ENCODE peak calls at places on chromosomes 11 and 22, in five cellular contexts. One of them, this sample, is unnamed.

GRCh38 chr11:78419327-78419726 is 1.7 kb upstream of the GAB2 start:
- ATAC-seq in HepG2: no peak
- ATAC-seq in A549: peak; percentile 24
- ATAC-seq in upper lobe of left lung: peak; percentile 9
- ATAC-seq in K562: no peak
- ATAC-seq in this sample: peak; percentile 52

GRCh38 chr11:5476184-5476819 is 12.2 kb upstream of the OR52D1 start:
- ATAC-seq in K562: peak; percentile 97
- ATAC-seq in upper lobe of left lung: no peak
- ATAC-seq in A549: peak; percentile 94
- ATAC-seq in HepG2: peak; percentile 77
- ATAC-seq in this sample: no peak

GRCh38 chr11:79237676-79238075 is 203.2 kb downstream of the TENM4 start:
- ATAC-seq in A549: no peak
- ATAC-seq in HepG2: no peak
- ATAC-seq in upper lobe of left lung: no peak
- ATAC-seq in K562: no peak
- ATAC-seq in this sample: peak; percentile 57

GRCh38 chr22:26648011-26648497 is 9.3 kb upstream of the MIAT start:
- ATAC-seq in HepG2: no peak
- ATAC-seq in A549: no peak
- ATAC-seq in K562: no peak
- ATAC-seq in upper lobe of left lung: no peak
- ATAC-seq in this sample: no peak

GRCh38 chr11:77401486-77402217 is 72.2 kb downstream of the PAK1 start:
- ATAC-seq in upper lobe of left lung: no peak
- ATAC-seq in A549: no peak
- ATAC-seq in HepG2: no peak
- ATAC-seq in K562: no peak
- ATAC-seq in this sample: no peak

GRCh38 chr11:73645972-73646631 is at the start of gene PLEKHB1:
- ATAC-seq in A549: no peak
- ATAC-seq in HepG2: no peak
- ATAC-seq in K562: peak; percentile 22
- ATAC-seq in upper lobe of left lung: no peak
- ATAC-seq in this sample: no peak

GRCh38 chr11:114296190-114296978 is at the start of gene NNMT:
- ATAC-seq in A549: peak; percentile 67
- ATAC-seq in K562: peak; percentile 37
- ATAC-seq in HepG2: peak; percentile 44
- ATAC-seq in upper lobe of left lung: peak; percentile 86
- ATAC-seq in this sample: peak; percentile 78

GRCh38 chr22:45221201-45221600 is 19.5 kb downstream of the KIAA0930 start:
- ATAC-seq in A549: no peak
- ATAC-seq in K562: no peak
- ATAC-seq in upper lobe of left lung: no peak
- ATAC-seq in HepG2: no peak
- ATAC-seq in this sample: no peak

GRCh38 chr11:34583818-34584217 is 37.1 kb upstream of the EHF start:
- ATAC-seq in A549: no peak
- ATAC-seq in upper lobe of left lung: no peak
- ATAC-seq in HepG2: no peak
- ATAC-seq in K562: no peak
- ATAC-seq in this sample: no peak

GRCh38 chr22:18060646-18061620 is 16.9 kb upstream of the PEX26 start:
- ATAC-seq in upper lobe of left lung: no peak
- ATAC-seq in A549: peak; percentile 83
- ATAC-seq in HepG2: peak; percentile 84
- ATAC-seq in K562: no peak
- ATAC-seq in this sample: no peak

GRCh38 chr11:105109855-105110750 is 29.5 kb downstream of the CARD18 start:
- ATAC-seq in K562: no peak
- ATAC-seq in A549: no peak
- ATAC-seq in upper lobe of left lung: no peak
- ATAC-seq in HepG2: no peak
- ATAC-seq in this sample: no peak

GRCh38 chr11:68976095-68976494 is 4.7 kb downstream of the MRGPRD start:
- ATAC-seq in HepG2: no peak
- ATAC-seq in upper lobe of left lung: no peak
- ATAC-seq in A549: no peak
- ATAC-seq in K562: no peak
- ATAC-seq in this sample: no peak

GRCh38 chr22:50506611-50507420 is 686 bp downstream of the LMF2 start:
- ATAC-seq in upper lobe of left lung: peak; percentile 2
- ATAC-seq in HepG2: peak; percentile 66
- ATAC-seq in A549: peak; percentile 55
- ATAC-seq in K562: peak; percentile 36
- ATAC-seq in this sample: no peak

GRCh38 chr11:129410561-129410960 is 34.9 kb downstream of the BARX2 start:
- ATAC-seq in K562: no peak
- ATAC-seq in A549: no peak
- ATAC-seq in upper lobe of left lung: no peak
- ATAC-seq in HepG2: peak; percentile 60
- ATAC-seq in this sample: no peak

GRCh38 chr22:27124336-27125023 is 467.1 kb downstream of the MIAT start:
- ATAC-seq in A549: no peak
- ATAC-seq in K562: no peak
- ATAC-seq in HepG2: no peak
- ATAC-seq in upper lobe of left lung: peak; percentile 43
- ATAC-seq in this sample: peak; percentile 84

GRCh38 chr11:4491878-4492606 is 9.6 kb downstream of the OR52K1 start:
- ATAC-seq in A549: no peak
- ATAC-seq in K562: no peak
- ATAC-seq in HepG2: no peak
- ATAC-seq in upper lobe of left lung: no peak
- ATAC-seq in this sample: no peak

GRCh38 chr11:118109231-118109630 is 22.5 kb upstream of the SMIM35 start:
- ATAC-seq in HepG2: no peak
- ATAC-seq in K562: no peak
- ATAC-seq in A549: no peak
- ATAC-seq in upper lobe of left lung: no peak
- ATAC-seq in this sample: peak; percentile 64

GRCh38 chr11:123176785-123177184 is 18.3 kb downstream of the CLMP start:
- ATAC-seq in HepG2: no peak
- ATAC-seq in upper lobe of left lung: no peak
- ATAC-seq in A549: no peak
- ATAC-seq in K562: no peak
- ATAC-seq in this sample: no peak

GRCh38 chr11:119599864-119600593 is 129.0 kb downstream of the NECTIN1 start:
- ATAC-seq in A549: no peak
- ATAC-seq in HepG2: no peak
- ATAC-seq in K562: no peak
- ATAC-seq in upper lobe of left lung: no peak
- ATAC-seq in this sample: no peak

GRCh38 chr11:61004037-61004641 is 32.7 kb downstream of the CD6 start:
- ATAC-seq in K562: no peak
- ATAC-seq in A549: no peak
- ATAC-seq in upper lobe of left lung: no peak
- ATAC-seq in HepG2: no peak
- ATAC-seq in this sample: no peak

GRCh38 chr11:75626692-75627536 is 41.9 kb downstream of the MAP6 start:
- ATAC-seq in HepG2: no peak
- ATAC-seq in A549: no peak
- ATAC-seq in upper lobe of left lung: no peak
- ATAC-seq in K562: no peak
- ATAC-seq in this sample: no peak

GRCh38 chr11:68542617-68543016 is 82.1 kb downstream of the PPP6R3 start:
- ATAC-seq in A549: peak; percentile 37
- ATAC-seq in HepG2: no peak
- ATAC-seq in upper lobe of left lung: peak; percentile 60
- ATAC-seq in K562: no peak
- ATAC-seq in this sample: peak; percentile 92

GRCh38 chr11:17428930-17429329 is 40.5 kb upstream of the KCNJ11 start:
- ATAC-seq in A549: no peak
- ATAC-seq in HepG2: no peak
- ATAC-seq in K562: no peak
- ATAC-seq in upper lobe of left lung: no peak
- ATAC-seq in this sample: no peak

GRCh38 chr11:93857413-93858185 is 7.2 kb upstream of the VSTM5 start:
- ATAC-seq in A549: no peak
- ATAC-seq in K562: no peak
- ATAC-seq in upper lobe of left lung: no peak
- ATAC-seq in HepG2: no peak
- ATAC-seq in this sample: no peak

GRCh38 chr22:19741053-19741452 is 17.7 kb downstream of the GP1BB start:
- ATAC-seq in K562: peak; percentile 1
- ATAC-seq in HepG2: no peak
- ATAC-seq in A549: no peak
- ATAC-seq in upper lobe of left lung: no peak
- ATAC-seq in this sample: no peak

DNA sequence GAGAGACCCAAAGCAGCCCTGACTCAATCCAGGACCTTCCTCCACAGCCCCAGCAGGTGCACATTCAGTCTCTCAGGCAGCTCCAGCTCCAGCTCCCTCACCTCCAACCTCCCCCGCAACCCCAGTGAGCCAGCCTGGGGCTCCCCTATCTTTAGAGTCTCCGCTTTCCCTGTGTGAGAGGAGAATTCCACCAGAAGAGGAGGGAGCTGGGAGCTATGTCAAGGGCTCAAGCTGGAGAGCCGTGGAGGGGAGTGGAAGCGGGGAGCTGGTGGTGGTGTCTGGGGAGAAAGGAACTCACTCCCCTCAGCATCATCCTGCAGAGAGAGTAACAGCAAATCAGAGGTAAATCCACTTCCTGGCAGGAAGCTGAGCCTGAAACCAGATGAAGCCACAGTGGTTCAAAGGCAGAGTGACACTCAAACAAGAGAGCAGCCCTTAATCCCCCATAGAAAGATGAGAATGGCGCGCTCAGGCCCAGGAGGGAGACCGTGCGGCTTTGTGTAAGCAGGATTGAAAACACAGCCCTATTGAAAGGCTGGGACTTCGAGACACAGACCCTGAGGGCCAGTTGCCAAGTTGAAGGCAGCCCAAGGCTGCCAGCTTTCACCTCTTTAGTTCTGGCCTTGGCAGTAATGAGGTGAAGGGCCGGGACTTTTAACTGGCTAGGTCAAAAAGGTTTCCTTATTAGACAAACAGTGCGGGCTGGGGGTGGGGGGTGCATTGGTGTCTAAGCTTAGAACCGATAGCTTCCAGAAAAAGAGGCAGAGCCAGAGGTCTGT is 21.4 kb upstream of the CDON start:
- ATAC-seq in K562: no peak
- ATAC-seq in HepG2: peak; percentile 48
- ATAC-seq in A549: no peak
- ATAC-seq in upper lobe of left lung: no peak
- ATAC-seq in this sample: no peak
- H3K4me1 ChIP-seq in K562: no peaks in the 10 kb centered on the region
- H3K4me1 ChIP-seq in HepG2: peaks cover 87% of the 10 kb centered on the region
- H3K4me1 ChIP-seq in A549: peaks cover 17% of the 10 kb centered on the region
- H3K4me1 ChIP-seq in upper lobe of left lung: no peaks in the 10 kb centered on the region
- H3K4me1 ChIP-seq in this sample: no peaks in the 10 kb centered on the region

DNA sequence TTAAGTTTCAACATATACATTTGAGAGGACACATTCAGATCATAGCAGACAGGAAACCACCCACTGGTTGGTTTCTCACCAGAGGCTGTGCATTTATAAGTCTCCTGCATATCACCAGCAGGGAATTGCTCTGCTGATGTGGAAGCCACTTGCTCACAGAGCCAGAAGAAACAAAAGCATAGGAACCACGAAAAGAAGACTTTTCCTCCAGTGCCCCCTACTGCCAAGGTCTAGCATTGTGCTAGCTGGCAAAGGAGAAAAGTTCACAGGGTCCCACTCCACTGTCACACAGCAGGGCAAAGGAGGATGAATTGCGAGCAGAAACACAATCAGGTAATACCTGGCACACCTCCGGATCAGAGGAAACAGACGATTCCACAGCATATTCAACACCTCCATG is 28.9 kb upstream of the ISX start:
- ATAC-seq in K562: peak; percentile 56
- ATAC-seq in A549: peak; percentile 51
- ATAC-seq in HepG2: peak; percentile 54
- ATAC-seq in upper lobe of left lung: no peak
- ATAC-seq in this sample: no peak
- TF ChIP-seq CTCF in K562: peak; percentile 42
- TF ChIP-seq CTCF in A549: peak; percentile 13
- TF ChIP-seq CTCF in HepG2: peak; percentile 45
- TF ChIP-seq CTCF in upper lobe of left lung: no peak
- TF ChIP-seq CTCF in this sample: no peak

DNA sequence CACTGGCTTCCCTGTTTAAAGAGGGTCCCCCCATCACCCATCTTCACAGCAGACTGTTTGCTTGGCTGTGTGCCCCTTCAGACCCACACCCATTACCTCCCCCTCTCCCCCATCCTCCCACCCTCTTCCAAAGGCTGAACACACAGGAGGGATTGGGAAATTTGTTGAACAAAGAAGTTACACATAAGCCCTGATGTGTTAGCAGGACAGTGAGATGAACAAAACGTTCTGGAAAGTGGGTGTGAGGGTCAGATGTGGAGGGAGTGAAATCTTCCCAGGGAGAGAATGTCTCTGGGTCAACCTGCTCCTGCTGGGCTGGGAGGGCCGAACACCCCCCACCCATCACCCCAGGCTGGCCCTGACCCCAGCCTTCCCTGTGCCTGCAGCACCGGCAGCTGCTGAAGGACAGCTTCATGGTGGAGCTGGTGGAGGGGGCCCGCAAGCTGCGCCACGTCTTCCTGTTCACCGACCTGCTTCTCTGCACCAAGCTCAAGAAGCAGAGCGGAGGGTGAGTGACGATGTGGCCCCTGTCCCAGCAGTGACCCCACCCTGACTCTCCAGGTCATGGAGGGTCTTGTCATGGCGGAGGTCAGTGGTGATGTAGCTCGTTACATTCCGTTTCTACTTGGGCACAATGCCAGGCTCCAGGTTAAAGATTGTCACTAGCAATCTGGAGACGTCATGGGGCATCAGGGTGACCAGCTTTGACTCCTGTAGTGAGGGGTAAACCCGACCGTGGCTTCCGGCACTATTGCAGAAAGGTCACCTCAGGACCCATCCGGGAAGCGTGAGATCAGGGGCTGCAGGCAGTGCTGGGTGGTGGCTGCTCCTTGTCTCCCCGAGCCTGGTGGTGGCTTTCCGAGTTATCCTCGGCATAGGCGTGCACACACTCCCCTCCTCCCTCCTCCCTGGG is 103.5 kb downstream of the BCR start:
- ATAC-seq in A549: no peak
- ATAC-seq in upper lobe of left lung: no peak
- ATAC-seq in HepG2: peak; percentile 66
- ATAC-seq in K562: no peak
- ATAC-seq in this sample: no peak
- TF ChIP-seq EP300 in A549: no peak
- TF ChIP-seq EP300 in upper lobe of left lung: no peak
- TF ChIP-seq EP300 in HepG2: no peak
- TF ChIP-seq EP300 in K562: no peak
- TF ChIP-seq EP300 in this sample: no peak

DNA sequence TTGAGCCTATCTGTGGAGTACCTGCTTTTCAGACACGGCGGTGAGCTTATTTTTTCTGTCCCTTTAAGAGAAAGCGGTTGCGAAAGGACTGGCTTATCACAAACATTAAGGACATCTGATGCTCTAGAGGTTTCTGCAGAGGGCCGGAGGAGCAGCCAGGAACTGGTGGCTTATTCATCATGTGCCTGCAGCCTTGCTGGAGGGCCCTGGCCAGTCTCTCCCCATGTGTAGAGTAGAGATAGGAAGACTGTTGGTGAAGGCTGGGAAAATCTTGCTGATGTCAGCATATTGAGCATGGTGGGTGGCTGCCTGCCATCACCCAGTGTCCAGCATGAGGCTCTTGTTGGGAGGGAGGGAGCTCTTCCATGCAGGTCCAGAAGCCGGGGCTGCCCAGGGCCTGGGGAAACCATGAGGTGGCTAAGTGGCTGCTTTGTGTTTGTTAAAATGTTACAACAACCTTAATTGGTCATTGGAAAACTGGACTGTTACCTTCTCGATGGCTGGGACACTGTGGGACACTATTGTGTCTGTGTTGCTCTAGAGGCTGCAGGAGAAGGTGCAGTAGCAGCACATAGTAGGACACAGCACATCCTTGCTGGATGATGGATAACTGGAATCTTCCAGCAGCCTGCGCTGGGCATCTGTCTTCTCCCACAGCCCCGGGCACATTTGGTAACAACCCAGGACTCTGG is 54.3 kb downstream of the TSPAN18 start:
- ATAC-seq in HepG2: no peak
- ATAC-seq in A549: peak; percentile 34
- ATAC-seq in K562: peak; percentile 95
- ATAC-seq in upper lobe of left lung: no peak
- ATAC-seq in this sample: peak; percentile 16
- H3K4me1 ChIP-seq in HepG2: no peaks in the 10 kb centered on the region
- H3K4me1 ChIP-seq in A549: peaks cover 3% of the 10 kb centered on the region
- H3K4me1 ChIP-seq in K562: peaks cover 30% of the 10 kb centered on the region
- H3K4me1 ChIP-seq in upper lobe of left lung: no peaks in the 10 kb centered on the region
- H3K4me1 ChIP-seq in this sample: peaks cover 2% of the 10 kb centered on the region